ENCODE peak calls at places on chromosomes 1 and 21, in seven cellular contexts. S is A549, W is adrenal gland, F is left ventricle myocardium inferior, G is OCI-LY7, I is heart right ventricle, R is right cardiac atrium. L is an unnamed sample.

GRCh38 chr1:11132571-11133293 is 33.1 kb upstream of the EXOSC10 start:
- DNase-seq in S (no peak), W (no peak), F (no peak), G (no peak), I (no peak), R (no peak), L (no peak)

GRCh38 chr1:179175011-179175934 is 54.2 kb downstream of the ABL2 start:
- DNase-seq in S (no peak), W (no peak), F (no peak), G (no peak), I (no peak), R (peak; percentile 34), L (no peak)

GRCh38 chr1:172500207-172500606 is 32.7 kb upstream of the SUCO start:
- DNase-seq in S (no peak), W (no peak), F (no peak), G (no peak), I (no peak), R (no peak), L (no peak)

GRCh38 chr21:40731206-40731605 is 115.8 kb downstream of the DSCAM start:
- DNase-seq in S (no peak), W (no peak), F (no peak), G (no peak), I (no peak), R (no peak), L (no peak)

GRCh38 chr1:27542463-27543273 is 52.7 kb upstream of the WASF2 start:
- DNase-seq in S (peak; percentile 88), W (peak; percentile 72), F (peak; percentile 65), G (no peak), I (peak; percentile 67), R (peak; percentile 73), L (no peak)

GRCh38 chr21:46153259-46154154 is 1.9 kb downstream of the FTCD start:
- DNase-seq in S (peak; percentile 43), W (peak; percentile 68), F (peak; percentile 54), G (peak; percentile 14), I (peak; percentile 69), R (peak; percentile 57), L (no peak)

GRCh38 chr21:23438081-23438480 is 2169.2 kb downstream of the MRPL39 start:
- DNase-seq in S (no peak), W (no peak), F (no peak), G (no peak), I (no peak), R (no peak), L (no peak)

GRCh38 chr1:223515915-223516314 is 122.7 kb downstream of the CCDC185 start:
- DNase-seq in S (no peak), W (no peak), F (no peak), G (no peak), I (no peak), R (no peak), L (no peak)

GRCh38 chr1:40030528-40031135 is 9.9 kb upstream of the CAP1 start:
- DNase-seq in S (no peak), W (no peak), F (no peak), G (no peak), I (no peak), R (no peak), L (no peak)

GRCh38 chr1:220708244-220708643 is 18.1 kb downstream of the C1orf115 start:
- DNase-seq in S (no peak), W (no peak), F (no peak), G (no peak), I (no peak), R (no peak), L (no peak)

GRCh38 chr1:81681104-81681503 is 119.6 kb upstream of the ADGRL2 start:
- DNase-seq in S (no peak), W (no peak), F (no peak), G (no peak), I (no peak), R (no peak), L (no peak)

GRCh38 chr21:39313457-39314154 is at the start of gene BRWD1:
- DNase-seq in S (peak; percentile 40), W (peak; percentile 81), F (peak; percentile 87), G (peak; percentile 93), I (peak; percentile 84), R (peak; percentile 86), L (peak; percentile 66)

GRCh38 chr1:64234714-64235113 is 31.3 kb downstream of the UBE2U start:
- DNase-seq in S (no peak), W (no peak), F (no peak), G (no peak), I (no peak), R (no peak), L (no peak)

GRCh38 chr1:8348056-8348776 is 30.3 kb downstream of the SLC45A1 start:
- DNase-seq in S (no peak), W (peak; percentile 38), F (no peak), G (no peak), I (no peak), R (no peak), L (no peak)

GRCh38 chr1:27527857-27528700 is 38.1 kb upstream of the WASF2 start:
- DNase-seq in S (no peak), W (peak; percentile 70), F (peak; percentile 57), G (peak; percentile 75), I (peak; percentile 61), R (peak; percentile 38), L (no peak)

DNA sequence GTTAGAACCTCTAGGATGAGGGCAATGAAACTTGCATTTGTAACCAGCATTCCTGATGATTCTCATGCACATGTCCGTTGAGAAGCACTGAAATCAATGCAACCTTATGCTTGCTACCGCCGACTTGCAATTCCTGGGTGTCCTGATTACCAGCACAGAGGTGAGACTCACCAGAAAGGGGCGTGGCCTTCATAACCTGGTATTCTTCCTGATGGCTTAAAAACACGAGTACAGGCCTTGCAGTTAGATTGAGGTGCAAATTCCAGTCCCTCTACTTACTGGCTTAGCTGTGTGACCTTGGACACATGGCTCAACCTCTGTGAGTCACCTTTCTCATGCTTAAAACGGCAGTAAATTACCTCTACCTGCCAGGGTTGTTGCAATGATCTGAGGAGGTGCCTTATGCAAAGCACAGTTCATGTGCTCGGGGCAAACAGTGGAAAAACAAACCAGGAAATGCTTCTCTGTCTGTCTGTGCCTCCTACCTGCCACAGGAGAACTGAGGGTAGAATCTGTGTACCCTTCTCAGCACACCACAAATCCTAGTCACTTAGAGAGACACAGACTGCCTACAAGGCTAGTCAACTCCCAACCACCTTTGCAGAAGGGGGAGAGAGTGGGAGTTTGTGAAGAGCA is 39.1 kb upstream of the ECE1 start:
- DNase-seq in S (no peak), W (no peak), F (no peak), G (peak; percentile 43), I (no peak), R (no peak), L (no peak)
- H3K4me1 ChIP-seq in S (peaks cover 82% of the 10 kb centered on the region), W (peaks cover 82% of the 10 kb centered on the region), F (peaks cover 75% of the 10 kb centered on the region), G (peaks cover 49% of the 10 kb centered on the region), I (peaks cover 65% of the 10 kb centered on the region), R (peaks cover 42% of the 10 kb centered on the region), L (peaks cover 60% of the 10 kb centered on the region)

GRCh38 chr1:239718571-239718970 is 332.2 kb downstream of the CHRM3 start:
- DNase-seq in S (no peak), W (no peak), F (no peak), G (no peak), I (no peak), R (no peak), L (no peak)

GRCh38 chr1:239722080-239722479 is 335.7 kb downstream of the CHRM3 start:
- DNase-seq in S (no peak), W (no peak), F (no peak), G (no peak), I (no peak), R (no peak), L (no peak)

GRCh38 chr1:239717097-239718051 is 331.0 kb downstream of the CHRM3 start:
- DNase-seq in S (no peak), W (no peak), F (no peak), G (no peak), I (no peak), R (no peak), L (no peak)

GRCh38 chr1:239718997-239719628 is 332.7 kb downstream of the CHRM3 start:
- DNase-seq in S (no peak), W (no peak), F (no peak), G (no peak), I (no peak), R (no peak), L (no peak)

DNA sequence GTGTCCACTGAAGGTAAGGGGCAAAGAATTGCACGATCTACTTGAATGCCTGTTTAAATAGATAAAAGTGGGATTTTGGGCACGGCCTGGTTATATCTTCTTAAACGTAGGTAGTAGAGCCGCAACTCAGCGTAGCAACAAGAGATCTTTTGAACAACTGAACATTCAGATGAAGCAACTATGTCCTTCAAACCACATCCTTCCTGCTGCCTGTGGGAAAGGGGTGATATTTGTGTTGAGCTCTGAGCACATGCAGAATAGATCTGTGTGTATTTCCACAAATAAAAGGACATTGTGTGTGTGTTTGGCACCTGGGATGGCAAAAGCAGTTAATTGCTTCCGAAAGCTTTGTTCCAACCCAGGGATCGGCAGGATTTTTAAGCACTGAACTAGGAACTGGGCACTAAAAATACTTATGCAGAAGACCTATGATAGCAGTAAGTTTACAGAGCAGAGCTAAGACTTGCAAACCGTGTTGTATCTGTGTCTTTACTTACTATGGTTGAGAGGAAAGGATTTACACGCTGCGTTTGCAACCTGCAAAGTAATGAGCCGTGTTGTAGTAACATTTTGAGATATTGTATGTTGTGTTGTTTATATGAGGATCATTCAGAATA is 333.4 kb downstream of the CHRM3 start:
- DNase-seq in S (no peak), W (no peak), F (no peak), G (no peak), I (no peak), R (no peak), L (peak; percentile 33)
- H3K4me3 ChIP-seq in S (no peak overlapping the region), W (no peak overlapping the region), F (no peak overlapping the region), G (no peak overlapping the region), I (no peak overlapping the region), R (peak overlapping the region; percentile 3), L (peak overlapping the region; percentile 63)

DNA sequence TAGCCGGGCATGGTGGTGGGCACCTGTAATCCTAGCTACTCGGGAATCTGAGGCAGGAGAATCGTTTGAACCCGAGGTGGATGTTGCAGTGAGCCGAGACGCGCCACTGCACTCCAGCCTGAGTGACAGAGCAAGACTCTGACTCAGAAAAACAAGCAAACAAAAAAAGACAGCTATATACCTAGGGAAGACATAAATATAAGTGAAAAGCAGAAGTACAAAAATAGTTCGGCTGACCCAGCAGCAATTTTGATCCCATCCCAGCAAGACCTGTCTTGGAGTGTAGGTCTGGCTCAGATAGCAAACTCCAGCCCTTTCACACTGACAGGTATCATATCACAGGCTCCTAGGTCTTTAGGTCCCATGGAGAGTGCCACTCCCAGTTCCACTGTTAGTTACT is 14.5 kb downstream of the MTX1 start:
- DNase-seq in S (no peak), W (no peak), F (no peak), G (peak; percentile 55), I (no peak), R (no peak), L (no peak)
- H3K27ac ChIP-seq in S (no peak overlapping the region), W (no peak overlapping the region), F (no peak overlapping the region), G (peak overlapping the region; percentile 89), I (no peak overlapping the region), R (no peak overlapping the region), L (no peak overlapping the region)

DNA sequence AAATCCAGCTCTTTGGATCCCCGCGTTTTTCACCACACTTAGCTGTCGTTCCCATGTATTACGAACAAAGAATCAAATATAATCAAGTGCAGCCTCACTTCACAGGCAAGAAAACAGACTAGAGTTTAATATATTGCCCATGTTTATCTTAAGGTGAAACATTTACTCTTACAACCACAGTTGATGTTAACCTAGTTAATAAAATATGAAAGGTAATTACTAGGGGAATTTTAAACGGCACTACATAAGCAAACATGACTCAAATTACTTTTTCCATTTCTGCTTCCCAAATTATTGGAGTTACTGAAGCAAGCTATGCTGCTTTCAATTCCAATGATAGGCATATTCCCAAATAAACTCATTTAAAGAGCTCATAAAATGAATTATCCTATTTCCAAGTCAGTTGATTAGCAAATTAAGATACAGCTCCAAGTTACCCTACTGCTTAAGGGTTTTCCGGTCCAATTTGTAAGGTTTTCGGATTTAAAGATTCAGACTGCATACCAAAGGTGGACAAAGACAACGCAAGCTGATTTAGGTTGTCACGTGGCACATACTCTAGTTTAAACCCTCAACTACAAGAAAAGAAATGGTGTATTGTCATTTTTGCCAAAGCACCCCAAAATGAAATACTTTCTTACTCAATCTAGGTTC is 5.9 kb downstream of the COX20 start:
- DNase-seq in S (no peak), W (no peak), F (no peak), G (no peak), I (no peak), R (no peak), L (no peak)
- H3K4me1 ChIP-seq in S (peaks cover 50% of the 10 kb centered on the region), W (peaks cover 14% of the 10 kb centered on the region), F (peaks cover 73% of the 10 kb centered on the region), G (peaks cover 44% of the 10 kb centered on the region), I (peaks cover 49% of the 10 kb centered on the region), R (peaks cover 4% of the 10 kb centered on the region), L (peaks cover 8% of the 10 kb centered on the region)

L was measured in effector memory CD4-positive, alpha-beta T cell.